ENCODE peak calls at places on chromosomes 12 and 14, in four cellular contexts. P is cardiac muscle cell, I is esophagus squamous epithelium, S is lower lobe of right lung. B is an unnamed sample.

GRCh38 chr12:26274441-26275312 is 79.3 kb downstream of the SSPN start:
- DNase-seq in P (no peak), I (peak; percentile 49), S (peak; percentile 86), B (no peak)

GRCh38 chr12:106642991-106643390 is 60.2 kb downstream of the RFX4 start:
- DNase-seq in P (no peak), I (no peak), S (no peak), B (no peak)

GRCh38 chr14:55274760-55275159 is 3.5 kb downstream of the FBXO34 start:
- DNase-seq in P (no peak), I (no peak), S (no peak), B (no peak)

GRCh38 chr14:31937730-31938346 is 139.3 kb upstream of the ARHGAP5 start:
- DNase-seq in P (no peak), I (no peak), S (no peak), B (peak; percentile 15)

GRCh38 chr12:3698218-3698974 is 54.5 kb downstream of the CRACR2A start:
- DNase-seq in P (no peak), I (no peak), S (no peak), B (no peak)

GRCh38 chr14:85466678-85467077 is 63.3 kb upstream of the FLRT2 start:
- DNase-seq in P (no peak), I (no peak), S (no peak), B (no peak)

GRCh38 chr12:118190266-118190665 is 54.3 kb downstream of the PEBP1 start:
- DNase-seq in P (peak; percentile 15), I (no peak), S (no peak), B (no peak)

GRCh38 chr14:59187802-59188460 is 536 bp upstream of the DAAM1 start:
- DNase-seq in P (peak; percentile 61), I (no peak), S (peak; percentile 52), B (peak; percentile 22)

GRCh38 chr14:52153939-52154338 is 85.1 kb upstream of the NID2 start:
- DNase-seq in P (no peak), I (no peak), S (no peak), B (no peak)

GRCh38 chr12:122094261-122094734 is 15.7 kb downstream of the MLXIP start:
- DNase-seq in P (no peak), I (no peak), S (no peak), B (no peak)

GRCh38 chr12:90801776-90802175 is 153.2 kb downstream of the CCER1 start:
- DNase-seq in P (no peak), I (no peak), S (no peak), B (no peak)

GRCh38 chr14:29222671-29223268 is 456.2 kb downstream of the FOXG1 start:
- DNase-seq in P (peak; percentile 38), I (no peak), S (no peak), B (no peak)
- H3K4me3 ChIP-seq in P (no peak overlapping the region), I (no peak overlapping the region), S (no peak overlapping the region), B (no peak overlapping the region)

DNA sequence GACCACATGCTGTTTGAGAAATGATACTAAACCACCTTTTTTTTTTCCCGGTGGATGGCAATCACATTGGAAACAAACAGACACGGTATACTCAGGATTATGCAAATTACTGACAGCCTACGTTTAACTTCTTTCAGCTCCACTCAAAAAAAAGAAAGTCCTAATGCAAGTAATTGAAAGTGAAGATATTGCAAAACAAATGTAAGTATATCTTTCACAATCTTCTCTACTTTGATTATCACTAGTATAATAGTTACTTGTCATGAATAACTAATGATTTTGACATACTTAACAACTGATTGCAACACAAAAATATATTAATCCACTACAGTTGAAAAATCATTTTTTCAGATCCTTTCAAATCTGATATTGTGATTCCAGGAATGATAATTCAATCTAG is 2.6 kb upstream of the OSBPL8 start:
- DNase-seq in P (no peak), I (no peak), S (no peak), B (no peak)
- H3K4me1 ChIP-seq in P (peaks cover 17% of the 10 kb centered on the region), I (peaks cover 8% of the 10 kb centered on the region), S (peaks cover 8% of the 10 kb centered on the region), B (peaks cover 7% of the 10 kb centered on the region)

DNA sequence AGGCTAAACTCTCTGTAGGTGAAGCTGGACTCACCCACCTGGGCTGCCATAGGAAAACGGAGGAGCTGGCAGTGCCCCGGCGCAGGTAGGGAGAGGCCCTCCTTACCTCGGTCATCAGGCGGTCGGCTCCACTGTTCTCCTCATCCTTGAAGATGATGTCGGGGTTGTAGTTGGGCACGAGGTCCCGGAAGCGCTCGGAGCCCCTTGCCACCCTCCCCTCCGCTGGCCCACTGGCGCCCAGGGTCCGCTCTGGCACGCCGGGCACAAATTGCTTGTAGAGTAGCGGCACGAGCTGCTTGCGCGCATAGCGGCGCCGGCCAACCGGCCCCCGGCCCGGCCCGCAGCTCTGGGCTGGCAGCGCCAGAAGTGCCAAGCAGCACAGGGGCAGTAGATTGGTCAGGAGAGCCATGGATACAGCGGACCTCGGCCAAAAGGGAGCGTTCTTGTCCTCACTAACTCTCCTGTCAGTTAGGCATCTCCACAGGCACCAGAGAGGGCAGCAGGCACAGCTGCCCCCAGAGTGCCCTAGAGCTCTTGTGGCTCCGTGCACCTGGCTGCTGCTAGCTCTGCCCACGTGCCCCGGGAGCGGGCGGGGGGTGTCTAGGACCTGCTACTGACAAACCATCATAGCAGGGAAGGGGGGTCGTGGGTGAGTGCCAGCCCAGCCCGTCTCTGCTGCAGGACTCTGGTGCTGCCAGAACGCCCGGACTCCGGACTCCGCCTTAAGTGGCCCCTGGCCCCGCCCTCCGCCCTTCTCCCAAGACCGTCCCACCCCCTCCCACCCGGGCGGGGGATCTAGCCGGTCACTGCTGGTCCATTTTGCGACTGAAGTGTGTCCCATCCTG is at the start of gene DHH:
- DNase-seq in P (peak; percentile 60), I (no peak), S (peak; percentile 61), B (no peak)
- H3K27me3 ChIP-seq in P (peaks cover 65% of the 10 kb centered on the region), I (peaks cover 21% of the 10 kb centered on the region), S (peaks cover 54% of the 10 kb centered on the region), B (peaks cover 57% of the 10 kb centered on the region)

DNA sequence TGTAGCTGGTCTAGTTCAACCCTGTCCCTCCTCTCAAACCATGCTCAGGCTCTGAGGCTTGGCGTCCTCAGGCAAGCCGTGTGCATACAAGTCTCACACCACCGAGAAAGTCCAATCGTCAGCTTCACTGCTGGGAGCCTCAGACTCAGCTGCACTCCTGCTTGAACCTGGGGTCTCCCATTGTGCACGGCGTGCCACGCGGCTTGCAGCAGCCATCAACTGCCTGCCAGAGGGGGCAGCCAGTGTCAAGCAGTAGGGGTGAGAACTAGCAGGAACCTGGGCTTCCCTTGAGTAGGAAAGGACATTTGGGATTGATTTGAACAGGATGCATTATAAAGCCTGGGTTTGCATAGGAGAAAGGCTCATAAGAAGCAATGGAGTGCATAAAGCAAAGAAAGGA is 1064.5 kb downstream of the BCL11B start:
- DNase-seq in P (no peak), I (no peak), S (no peak), B (no peak)
- H3K4me3 ChIP-seq in P (no peak overlapping the region), I (no peak overlapping the region), S (no peak overlapping the region), B (no peak overlapping the region)

GRCh38 chr14:74574092-74574438 is 38.0 kb downstream of the LTBP2 start:
- DNase-seq in P (no peak), I (no peak), S (peak; percentile 2), B (no peak)
- H3K4me1 ChIP-seq in P (peaks cover 14% of the 10 kb centered on the region), I (peaks cover 65% of the 10 kb centered on the region), S (peaks cover 61% of the 10 kb centered on the region), B (peaks cover 22% of the 10 kb centered on the region)

GRCh38 chr12:53836119-53836655 is 84.4 kb upstream of the CISTR start:
- DNase-seq in P (no peak), I (no peak), S (no peak), B (no peak)
- H3K27me3 ChIP-seq in P (peaks cover 72% of the 10 kb centered on the region), I (no peaks in the 10 kb centered on the region), S (peaks cover 24% of the 10 kb centered on the region), B (peaks cover 5% of the 10 kb centered on the region)

B was measured in effector memory CD4-positive, alpha-beta T cell.